ENCODE peak calls at places on chromosomes 7 and 10, in six cellular contexts. G, X, K, I, V and M are unnamed samples.

GRCh38 chr7:119408596-119408995 is 864.4 kb upstream of the KCND2 start:
- DNase-seq in G (no peak), I (no peak), K (no peak), V (no peak), X (no peak), M (no peak)

GRCh38 chr10:62589689-62590088 is 214.8 kb upstream of the ADO start:
- DNase-seq in K (no peak), G (no peak), I (no peak), X (no peak), V (no peak), M (no peak)

GRCh38 chr10:2921956-2922680 is 145.2 kb upstream of the PFKP start:
- DNase-seq in X (no peak), K (no peak), G (no peak), V (no peak), I (no peak), M (no peak)

GRCh38 chr7:13144622-13145021 is 457.2 kb downstream of the ARL4A start:
- DNase-seq in K (no peak), X (no peak), V (no peak), I (no peak), G (no peak), M (no peak)

GRCh38 chr7:135335628-135336139 is 102.0 kb downstream of the STRA8 start:
- DNase-seq in V (peak; percentile 66), I (peak; percentile 20), X (peak; percentile 80), G (peak; percentile 39), K (peak; percentile 95), M (peak; percentile 40)

GRCh38 chr10:15715619-15716227 is 4.0 kb downstream of the ITGA8 start:
- DNase-seq in K (no peak), I (no peak), V (peak; percentile 56), G (no peak), X (no peak), M (no peak)

GRCh38 chr7:1601956-1602355 is 32.1 kb upstream of the PSMG3 start:
- DNase-seq in I (no peak), X (no peak), G (no peak), V (no peak), K (no peak), M (no peak)

GRCh38 chr10:131517781-131518180 is 206.3 kb upstream of the TCERG1L start:
- DNase-seq in K (no peak), X (no peak), V (no peak), I (no peak), G (no peak), M (no peak)

GRCh38 chr10:35274511-35275060 is 61.7 kb upstream of the CCNY start:
- DNase-seq in X (no peak), I (no peak), K (no peak), V (no peak), G (no peak), M (no peak)

GRCh38 chr7:12949060-12950045 is 261.9 kb downstream of the ARL4A start:
- DNase-seq in K (no peak), I (no peak), V (no peak), G (no peak), X (peak; percentile 60), M (no peak)

DNA sequence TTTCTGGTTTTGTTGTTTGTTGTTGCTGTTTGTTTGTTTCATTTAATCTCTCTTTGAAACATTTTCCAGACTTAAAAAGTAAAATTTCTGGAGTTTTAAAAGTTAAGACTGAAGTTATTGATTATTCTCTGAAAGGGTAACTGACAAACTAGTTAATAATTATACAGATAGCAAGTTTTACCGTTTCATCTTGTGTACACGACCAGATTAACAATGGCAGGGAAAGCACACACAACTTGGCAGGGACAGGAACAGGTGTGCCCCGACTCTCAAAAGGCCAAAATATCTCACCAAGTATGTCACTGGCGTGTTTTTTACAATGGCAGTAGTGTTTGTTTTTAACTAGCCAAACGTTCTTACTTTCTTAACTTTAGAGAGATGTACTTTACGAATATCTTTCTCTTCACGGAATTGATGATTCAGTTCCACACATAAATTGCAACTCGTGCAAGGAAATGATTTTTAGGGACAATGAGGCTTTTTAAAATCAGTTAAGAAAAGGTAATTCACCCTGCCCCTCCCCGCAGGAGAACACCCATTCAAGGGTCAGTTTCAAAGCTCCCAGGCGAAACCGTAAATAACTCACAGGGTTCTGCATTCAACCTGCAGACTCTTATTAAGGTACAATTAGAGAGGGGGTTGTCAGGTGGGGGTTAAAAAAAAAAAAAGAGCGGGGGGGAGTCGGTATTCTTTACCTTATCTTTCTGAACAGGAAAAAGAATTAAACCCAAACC is 3.5 kb downstream of the CTBP2 start:
- DNase-seq in X (no peak), V (no peak), G (no peak), K (no peak), I (no peak), M (no peak)
- TF ChIP-seq POLR2A in X (no peak), V (no peak), G (no peak), K (no peak), I (no peak), M (no peak)

GRCh38 chr10:8056891-8057331 is 2.4 kb downstream of the GATA3 start:
- DNase-seq in G (no peak), X (no peak), V (no peak), I (peak; percentile 32), K (no peak), M (no peak)
- TF ChIP-seq TAF1 in G (no peak), X (no peak), V (no peak), I (no peak), K (no peak), M (no peak)

GRCh38 chr7:140696679-140697446 is at the start of gene NDUFB2:
- DNase-seq in K (peak; percentile 51), I (peak; percentile 57), X (peak; percentile 67), G (peak; percentile 81), V (peak; percentile 91), M (peak; percentile 92)
- TF ChIP-seq POLR2A in K (peak; percentile 88), I (peak; percentile 95), X (peak; percentile 86), G (peak; percentile 82), V (peak; percentile 99), M (peak; percentile 76)

DNA sequence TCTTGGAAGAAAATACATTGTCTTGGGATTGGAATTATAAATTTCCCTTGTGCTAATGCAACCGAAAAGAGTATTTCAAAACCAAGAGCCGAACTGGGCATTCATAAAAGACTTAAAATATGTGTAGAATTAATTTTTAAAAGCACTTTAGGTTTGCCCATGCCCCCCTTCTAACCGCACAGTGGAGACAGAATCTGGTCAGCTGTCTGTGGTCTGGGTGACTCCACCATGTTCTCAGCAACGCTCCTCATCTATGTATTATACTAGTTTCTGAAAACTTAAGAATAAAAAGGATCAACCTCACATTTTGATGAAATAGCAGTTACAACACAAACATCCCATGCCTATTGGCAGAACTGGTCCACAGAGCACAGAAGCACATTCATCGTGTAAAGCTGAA is 192.6 kb upstream of the C7orf33 start:
- DNase-seq in X (no peak), V (no peak), G (no peak), K (no peak), I (no peak), M (no peak)
- TF ChIP-seq TAF1 in X (no peak), V (no peak), G (no peak), K (no peak), I (no peak), M (no peak)

GRCh38 chr10:126935263-126935946 is 30.2 kb downstream of the DOCK1 start:
- DNase-seq in G (no peak), V (no peak), X (no peak), K (no peak), I (no peak), M (no peak)
- TF ChIP-seq POLR2A in G (no peak), V (no peak), X (no peak), K (no peak), I (no peak), M (no peak)